ENCODE peak calls at places on chromosomes 12 and 14, in eight cellular contexts. R, W, D, A, E, X, M and L are unnamed samples.

GRCh38 chr12:62767506-62767905 is 167.4 kb downstream of the PPM1H start:
- DNase-seq in R (no peak), W (no peak), D (no peak), A (peak; percentile 62), E (no peak), X (no peak), M (no peak), L (no peak)

GRCh38 chr12:67508830-67509229 is 139.7 kb upstream of the DYRK2 start:
- DNase-seq in R (no peak), W (no peak), D (no peak), A (no peak), E (no peak), X (no peak), M (no peak), L (no peak)

GRCh38 chr14:103124501-103125001 is 1.3 kb downstream of the TNFAIP2 start:
- DNase-seq in R (no peak), W (no peak), D (no peak), A (no peak), E (peak; percentile 14), X (no peak), M (no peak), L (no peak)

GRCh38 chr12:71958056-71958455 is 19.4 kb downstream of the TPH2 start:
- DNase-seq in R (no peak), W (no peak), D (no peak), A (no peak), E (no peak), X (no peak), M (no peak), L (no peak)

GRCh38 chr14:95765016-95765415 is 51.1 kb upstream of the TCL1A start:
- DNase-seq in R (no peak), W (no peak), D (no peak), A (no peak), E (no peak), X (no peak), M (no peak), L (no peak)

GRCh38 chr12:24135158-24135850 is 185.8 kb upstream of the SOX5 start:
- DNase-seq in R (no peak), W (no peak), D (no peak), A (no peak), E (no peak), X (no peak), M (no peak), L (no peak)

GRCh38 chr12:21941522-21942376 is 523 bp upstream of the ABCC9 start:
- DNase-seq in R (peak; percentile 65), W (peak; percentile 66), D (no peak), A (peak; percentile 48), E (peak; percentile 71), X (peak; percentile 40), M (no peak), L (no peak)

GRCh38 chr12:95218852-95219171 is 1.2 kb downstream of the VEZT start:
- DNase-seq in R (no peak), W (peak; percentile 23), D (no peak), A (no peak), E (no peak), X (no peak), M (no peak), L (no peak)

GRCh38 chr12:124910561-124911478 is 3.6 kb downstream of the UBC start:
- DNase-seq in R (no peak), W (no peak), D (no peak), A (peak; percentile 50), E (no peak), X (no peak), M (no peak), L (no peak)

GRCh38 chr14:99604766-99605298 is 825 bp upstream of the CCDC85C start:
- DNase-seq in R (no peak), W (peak; percentile 70), D (no peak), A (peak; percentile 40), E (no peak), X (peak; percentile 53), M (no peak), L (peak; percentile 81)

GRCh38 chr12:4881665-4882064 is 28.0 kb upstream of the KCNA1 start:
- DNase-seq in R (no peak), W (no peak), D (no peak), A (no peak), E (no peak), X (no peak), M (no peak), L (no peak)

GRCh38 chr14:97077253-97077653 is 280.1 kb downstream of the VRK1 start:
- DNase-seq in R (peak; percentile 47), W (no peak), D (no peak), A (peak; percentile 22), E (peak; percentile 37), X (no peak), M (no peak), L (no peak)

GRCh38 chr12:80101126-80101525 is 1.8 kb downstream of the OTOGL start:
- DNase-seq in R (no peak), W (no peak), D (no peak), A (no peak), E (no peak), X (no peak), M (no peak), L (no peak)

GRCh38 chr12:64232201-64232600 is 10.1 kb upstream of the KICS2 start:
- DNase-seq in R (no peak), W (no peak), D (no peak), A (no peak), E (no peak), X (no peak), M (no peak), L (no peak)

DNA sequence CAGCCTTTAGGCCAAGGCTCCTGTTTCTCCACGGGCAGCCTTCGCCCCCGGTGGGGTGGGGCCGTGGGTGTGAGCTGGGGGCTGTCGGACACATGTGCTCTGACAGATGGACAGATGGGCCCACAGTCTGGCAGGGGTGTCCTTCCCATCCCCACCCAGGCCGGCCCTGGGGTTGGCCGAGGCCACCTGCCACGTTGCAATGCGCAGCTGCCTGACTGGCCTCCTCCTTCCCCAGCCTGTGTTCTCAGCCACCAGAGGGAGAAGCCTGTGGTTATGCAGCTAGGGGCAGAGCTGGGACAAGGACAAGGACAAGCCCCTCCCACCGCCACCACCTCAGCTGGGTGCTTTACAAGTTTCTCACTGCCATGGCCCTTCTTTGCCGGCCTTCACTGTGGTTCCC is 44.4 kb downstream of the TEAD4 start:
- DNase-seq in R (no peak), W (no peak), D (no peak), A (no peak), E (no peak), X (no peak), M (no peak), L (no peak)
- TF ChIP-seq CTCF in R (no peak), W (no peak), D (no peak), A (no peak), E (no peak), X (no peak), M (no peak), L (no peak)

DNA sequence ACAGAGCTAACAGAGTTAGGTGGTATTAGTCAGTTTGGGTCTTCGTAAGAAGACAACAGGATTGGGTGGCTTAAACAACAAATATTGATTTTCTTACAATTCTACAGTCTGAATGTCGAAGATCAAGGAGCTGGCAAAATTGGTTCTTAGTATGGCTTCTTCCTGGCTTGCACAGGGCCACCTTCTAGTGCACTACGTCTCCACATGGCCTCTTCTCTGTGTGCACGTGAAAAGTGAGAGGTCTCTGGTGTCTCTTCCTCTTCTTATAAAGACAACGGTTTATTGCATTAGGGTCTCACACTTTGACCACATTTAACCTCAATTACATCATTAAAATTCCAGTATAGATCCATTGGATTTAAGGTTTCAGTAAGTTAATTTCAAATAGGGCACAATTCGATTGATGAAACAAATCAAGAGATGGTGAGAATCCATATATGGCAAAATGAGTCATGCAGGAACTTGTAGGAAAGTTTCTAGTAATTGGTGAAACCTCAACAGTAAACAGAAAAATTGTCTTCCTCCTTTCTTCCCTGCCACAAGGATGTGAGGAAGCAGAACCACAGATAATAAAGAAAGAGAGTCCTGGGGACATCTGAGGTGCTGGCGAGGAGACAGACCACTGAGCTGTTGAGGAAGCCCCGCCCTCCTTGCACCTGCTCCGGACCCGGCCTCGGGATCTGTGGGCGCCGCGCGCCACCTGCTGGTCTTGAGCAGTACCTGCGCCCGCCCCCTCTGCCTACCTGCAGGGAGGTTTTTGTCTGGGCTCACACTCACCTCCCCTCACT is 846.7 kb downstream of the TMEM121 start:
- DNase-seq in R (peak; percentile 77), W (no peak), D (no peak), A (no peak), E (peak; percentile 21), X (no peak), M (no peak), L (no peak)
- TF ChIP-seq CTCF in R (peak; percentile 72), W (no peak), D (no peak), A (peak; percentile 26), E (peak; percentile 61), X (no peak), M (peak; percentile 60), L (peak; percentile 42)

DNA sequence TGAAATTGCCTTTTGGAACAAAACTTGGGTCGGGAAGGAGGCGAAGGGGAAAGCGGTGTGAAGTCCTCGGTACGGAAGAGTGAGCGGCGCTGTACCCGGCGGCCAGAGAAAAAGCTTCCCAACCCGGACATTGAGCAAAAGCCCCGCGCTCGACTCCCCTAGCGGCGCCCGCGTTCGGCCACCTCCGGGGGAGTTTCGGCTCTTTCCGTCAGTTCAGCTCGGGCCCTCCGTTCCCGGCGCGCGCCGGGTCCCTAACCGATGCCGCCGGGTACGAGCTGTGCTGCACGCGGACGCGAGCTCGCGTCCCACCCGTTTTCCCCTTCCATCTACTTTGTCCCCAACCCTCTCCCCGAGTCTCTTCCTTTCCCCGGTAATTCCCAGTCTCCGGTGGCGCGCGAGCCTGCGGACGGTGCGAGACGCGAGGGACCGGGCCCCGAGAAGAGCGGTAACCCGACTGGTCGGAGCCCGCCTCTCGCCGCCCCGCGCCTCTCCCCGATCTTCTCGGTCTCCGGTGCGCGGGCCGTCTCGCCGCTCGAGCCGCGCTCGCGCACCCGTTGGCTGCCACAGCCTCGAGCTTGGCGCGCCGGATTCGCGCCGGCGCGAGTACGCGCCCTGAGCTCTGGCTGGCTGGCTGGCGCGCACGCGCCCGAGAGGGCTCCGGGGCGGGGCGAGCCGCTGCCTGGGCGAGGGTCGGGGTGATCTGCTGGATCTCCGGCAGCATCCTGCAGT is 446 bp upstream of the SPATS2 start:
- DNase-seq in R (peak; percentile 89), W (peak; percentile 95), D (peak; percentile 45), A (peak; percentile 97), E (peak; percentile 91), X (peak; percentile 98), M (peak; percentile 67), L (peak; percentile 99)
- TF ChIP-seq CTCF in R (peak; percentile 30), W (no peak), D (no peak), A (peak; percentile 2), E (peak; percentile 51), X (peak; percentile 32), M (peak; percentile 56), L (peak; percentile 54)

GRCh38 chr12:53050426-53051057 is 677 bp downstream of the TNS2 start:
- DNase-seq in R (no peak), W (no peak), D (no peak), A (no peak), E (no peak), X (no peak), M (no peak), L (no peak)

GRCh38 chr12:53049582-53050318 is at the start of gene TNS2:
- DNase-seq in R (peak; percentile 88), W (peak; percentile 69), D (no peak), A (peak; percentile 86), E (peak; percentile 89), X (no peak), M (peak; percentile 26), L (no peak)

GRCh38 chr12:53051881-53052412 is 2.1 kb downstream of the TNS2 start:
- DNase-seq in R (no peak), W (no peak), D (no peak), A (no peak), E (no peak), X (no peak), M (peak; percentile 17), L (no peak)

GRCh38 chr12:53052419-53053222 is 2.8 kb downstream of the TNS2 start:
- DNase-seq in R (peak; percentile 85), W (no peak), D (no peak), A (peak; percentile 93), E (peak; percentile 95), X (no peak), M (peak; percentile 82), L (no peak)

GRCh38 chr12:53051058-53051880 is 1.4 kb downstream of the TNS2 start:
- DNase-seq in R (no peak), W (peak; percentile 44), D (peak; percentile 24), A (peak; percentile 75), E (peak; percentile 83), X (no peak), M (peak; percentile 86), L (no peak)
- TF ChIP-seq CTCF in R (no peak), W (peak; percentile 13), D (no peak), A (peak; percentile 16), E (peak; percentile 57), X (no peak), M (peak; percentile 47), L (peak; percentile 51)